ENCODE peak calls at places on chromosomes 4 and X, in seven cellular contexts. T is heart left ventricle, P is aorta, U is neural progenitor cell, B is fibroblast of mammary gland, N is iPS DF 6.9, J is gastrocnemius medialis. X is an unnamed sample.

GRCh38 chrX:3713225-3713936 is at the start of gene PRKX:
- DNase-seq in J (no peak), B (peak), N (no peak), U (peak), P (peak), T (peak), X (no peak)

GRCh38 chr4:156962551-156962974 is 9.0 kb downstream of the PDGFC start:
- DNase-seq in N (no peak), B (peak), T (no peak), P (no peak), U (no peak), J (no peak), X (peak)

GRCh38 chr4:128228021-128228571 is 59.5 kb downstream of the PGRMC2 start:
- DNase-seq in J (no peak), P (no peak), N (no peak), B (no peak), U (no peak), T (no peak), X (no peak)

GRCh38 chr4:124262211-124263179 is 450.0 kb downstream of the ANKRD50 start:
- DNase-seq in J (peak), P (peak), B (peak), N (peak), U (peak), T (peak), X (peak)

GRCh38 chrX:154696328-154697045 is 43.1 kb upstream of the CTAG2 start:
- DNase-seq in J (no peak), U (no peak), P (no peak), T (no peak), B (peak), N (no peak), X (peak)

GRCh38 chr4:10158355-10158942 is 41.9 kb upstream of the WDR1 start:
- DNase-seq in N (no peak), P (no peak), B (no peak), U (no peak), J (no peak), T (no peak), X (no peak)

GRCh38 chr4:1784395-1784788 is 8.7 kb upstream of the FGFR3 start:
- DNase-seq in P (no peak), J (no peak), T (no peak), B (no peak), U (no peak), N (no peak), X (no peak)

GRCh38 chr4:139666735-139667266 is 1.2 kb downstream of the MGST2 start:
- DNase-seq in N (no peak), P (peak), J (peak), B (peak), U (peak), T (peak), X (peak)

GRCh38 chr4:126899382-126899801 is 733.4 kb upstream of the INTU start:
- DNase-seq in N (no peak), T (peak), U (no peak), B (peak), J (no peak), P (no peak), X (peak)

GRCh38 chrX:9189286-9189685 is 155.4 kb upstream of the FAM9B start:
- DNase-seq in U (no peak), B (no peak), P (no peak), J (no peak), N (no peak), T (no peak), X (no peak)

GRCh38 chr4:94332983-94333590 is 9.5 kb downstream of the HPGDS start:
- DNase-seq in U (peak), N (no peak), T (no peak), B (no peak), P (no peak), J (no peak), X (no peak)

GRCh38 chr4:99615210-99615834 is 40.7 kb downstream of the MTTP start:
- DNase-seq in N (no peak), B (no peak), J (peak), U (no peak), T (no peak), P (no peak), X (no peak)

GRCh38 chr4:150769845-150770244 is 187.9 kb downstream of the MAB21L2 start:
- DNase-seq in P (no peak), B (peak), U (no peak), N (no peak), T (no peak), J (no peak), X (no peak)

GRCh38 chr4:124633285-124633941 is 79.1 kb downstream of the ANKRD50 start:
- DNase-seq in N (no peak), B (no peak), P (no peak), J (no peak), T (no peak), U (no peak), X (no peak)

GRCh38 chr4:123856689-123857545 is 460.3 kb downstream of the SPRY1 start:
- DNase-seq in N (peak), P (peak), U (peak), J (peak), T (peak), B (peak), X (no peak)

GRCh38 chrX:40646489-40647306 is 663 bp downstream of the CXorf38 start:
- DNase-seq in U (peak), J (peak), B (peak), P (peak), T (peak), N (no peak), X (no peak)

GRCh38 chrX:81377329-81377728 is 175.4 kb downstream of the SH3BGRL start:
- DNase-seq in N (no peak), U (peak), P (no peak), J (no peak), B (peak), T (no peak), X (no peak)

GRCh38 chrX:40552768-40553167 is 28.0 kb upstream of the ATP6AP2 start:
- DNase-seq in N (no peak), P (no peak), T (no peak), B (peak), J (no peak), U (peak), X (no peak)

GRCh38 chr4:174036563-174036962 is 246.9 kb downstream of the FBXO8 start:
- DNase-seq in J (no peak), T (no peak), P (no peak), N (no peak), U (no peak), B (no peak), X (no peak)

GRCh38 chr4:184274288-184274951 is 56.7 kb upstream of the ENPP6 start:
- DNase-seq in T (no peak), P (no peak), U (no peak), N (no peak), B (no peak), J (no peak), X (no peak)

GRCh38 chr4:178450614-178451013 is 1008.4 kb upstream of the AGA start:
- DNase-seq in B (no peak), J (no peak), N (no peak), T (no peak), P (no peak), U (no peak), X (no peak)

GRCh38 chrX:42247241-42247640 is 323.9 kb upstream of the CASK start:
- DNase-seq in U (no peak), T (no peak), B (no peak), N (no peak), P (no peak), J (no peak), X (no peak)

GRCh38 chrX:39418132-39418935 is 617.1 kb downstream of the MID1IP1 start:
- DNase-seq in U (no peak), J (no peak), T (no peak), P (no peak), B (no peak), N (no peak), X (no peak)

GRCh38 chrX:2707334-2707760 is 16.3 kb downstream of the CD99 start:
- DNase-seq in N (no peak), J (peak), B (peak), U (peak), P (peak), T (peak), X (peak)

GRCh38 chr4:26885912-26886274 is 25.3 kb downstream of the STIM2 start:
- DNase-seq in U (no peak), B (no peak), N (no peak), P (no peak), T (no peak), J (no peak), X (no peak)

GRCh38 chr4:141047228-141047884 is 85.9 kb downstream of the RNF150 start:
- DNase-seq in N (no peak), P (no peak), U (no peak), T (no peak), J (no peak), B (peak), X (peak)

GRCh38 chrX:6761251-6761650 is 226.3 kb upstream of the VCX3A start:
- DNase-seq in J (no peak), B (no peak), P (no peak), N (no peak), T (no peak), U (no peak), X (no peak)

GRCh38 chr4:6395466-6396228 is 76.8 kb downstream of the PPP2R2C start:
- DNase-seq in B (no peak), T (no peak), P (no peak), J (no peak), U (no peak), N (no peak), X (no peak)

GRCh38 chr4:138851626-138852443 is 163.7 kb upstream of the NOCT start:
- DNase-seq in B (no peak), T (no peak), N (no peak), J (no peak), P (no peak), U (peak), X (no peak)

GRCh38 chr4:82469776-82470345 is 39.5 kb downstream of the ENOPH1 start:
- DNase-seq in P (no peak), B (peak), U (no peak), J (no peak), T (no peak), N (no peak), X (peak)

GRCh38 chr4:188372856-188373255 is 233.6 kb downstream of the TRIML1 start:
- DNase-seq in N (no peak), P (no peak), B (peak), T (no peak), J (no peak), U (peak), X (no peak)

GRCh38 chr4:1376391-1376840 is 29.4 kb downstream of the UVSSA start:
- DNase-seq in T (no peak), U (no peak), N (no peak), J (no peak), B (no peak), P (peak), X (no peak)

GRCh38 chrX:65596270-65596669 is 61.7 kb upstream of the LAS1L start:
- DNase-seq in P (no peak), N (no peak), U (no peak), J (peak), B (peak), T (no peak), X (no peak)

GRCh38 chr4:37909690-37910486 is 19.0 kb downstream of the TBC1D1 start:
- DNase-seq in T (no peak), B (no peak), J (peak), U (no peak), N (no peak), P (no peak), X (no peak)

GRCh38 chrX:72273718-72274117 is 3.3 kb downstream of the RPS4X start:
- DNase-seq in U (no peak), P (no peak), T (no peak), B (no peak), N (no peak), J (no peak), X (no peak)
- H3K4me3 ChIP-seq in U (no peak), P (no peak), T (no peak), B (peak), N (no peak), J (no peak), X (no peak)

GRCh38 chrX:48466696-48467095 is 3.4 kb downstream of the SLC38A5 start:
- DNase-seq in N (no peak), J (no peak), P (no peak), T (no peak), U (no peak), B (no peak), X (no peak)
- H3K4me3 ChIP-seq in N (no peak), J (no peak), P (no peak), T (no peak), U (no peak), B (no peak), X (peak)

GRCh38 chrX:115562492-115562872 is 1.5 kb downstream of the PLS3 start:
- DNase-seq in N (no peak), T (no peak), P (no peak), B (peak), J (no peak), U (no peak), X (no peak)
- H3K4me3 ChIP-seq in N (peak), T (peak), P (peak), B (peak), J (peak), U (peak), X (peak)

GRCh38 chr4:8507624-8508023 is 67.0 kb downstream of the TRMT44 start:
- DNase-seq in T (no peak), P (no peak), U (no peak), J (no peak), N (no peak), B (peak), X (no peak)
- H3K4me3 ChIP-seq in T (no peak), P (no peak), U (no peak), J (no peak), N (no peak), B (no peak), X (no peak)